ENCODE peak calls at places on chromosomes 12 and 14, in four cellular contexts. A, S, G and D are unnamed samples.

GRCh38 chr12:47763481-47764344 is 5.0 kb upstream of the RAPGEF3 start:
- ATAC-seq in A (no peak), S (no peak), G (no peak), D (no peak)

GRCh38 chr12:67659296-67659695 is 10.8 kb downstream of the DYRK2 start:
- ATAC-seq in A (no peak), S (no peak), G (no peak), D (no peak)

GRCh38 chr12:125029756-125030358 is 35.4 kb upstream of the AACS start:
- ATAC-seq in A (no peak), S (no peak), G (no peak), D (no peak)

GRCh38 chr12:90124289-90124688 is 415.7 kb upstream of the ATP2B1 start:
- ATAC-seq in A (no peak), S (no peak), G (no peak), D (no peak)

GRCh38 chr12:1781770-1782169 is 38.6 kb upstream of the LRTM2 start:
- ATAC-seq in A (no peak), S (no peak), G (no peak), D (no peak)

GRCh38 chr14:99736600-99737371 is 52.7 kb downstream of the CYP46A1 start:
- ATAC-seq in A (no peak), S (no peak), G (peak; percentile 33), D (no peak)

GRCh38 chr12:70812124-70812523 is 108.4 kb downstream of the PTPRR start:
- ATAC-seq in A (no peak), S (no peak), G (no peak), D (no peak)

GRCh38 chr14:30333934-30334333 is 225.0 kb upstream of the G2E3 start:
- ATAC-seq in A (no peak), S (no peak), G (no peak), D (no peak)

GRCh38 chr12:663293-663871 is at the start of gene NINJ2:
- ATAC-seq in A (peak; percentile 21), S (peak; percentile 41), G (peak; percentile 58), D (no peak)

GRCh38 chr14:54457609-54457996 is 16.4 kb upstream of the CNIH1 start:
- ATAC-seq in A (no peak), S (no peak), G (no peak), D (no peak)

GRCh38 chr14:26255213-26255612 is 342.6 kb downstream of the NOVA1 start:
- ATAC-seq in A (no peak), S (peak; percentile 53), G (no peak), D (peak; percentile 36)

GRCh38 chr12:5305861-5306545 is 125.9 kb upstream of the NTF3 start:
- ATAC-seq in A (no peak), S (no peak), G (no peak), D (no peak)

GRCh38 chr12:6979021-6979420 is 8.3 kb downstream of the EMG1 start:
- ATAC-seq in A (no peak), S (peak; percentile 18), G (peak; percentile 28), D (peak; percentile 8)

GRCh38 chr14:100708349-100709217 is 18.1 kb upstream of the DLK1 start:
- ATAC-seq in A (no peak), S (peak; percentile 67), G (no peak), D (no peak)

GRCh38 chr12:48878548-48878947 is 12.9 kb upstream of the RND1 start:
- ATAC-seq in A (no peak), S (no peak), G (no peak), D (no peak)

GRCh38 chr14:60845523-60845922 is 111.0 kb downstream of the MNAT1 start:
- ATAC-seq in A (no peak), S (no peak), G (no peak), D (no peak)

GRCh38 chr14:61387076-61387475 is 65.7 kb downstream of the PRKCH start:
- ATAC-seq in A (no peak), S (no peak), G (no peak), D (no peak)

GRCh38 chr12:1595026-1595561 is 713 bp upstream of the FBXL14 start:
- ATAC-seq in A (peak; percentile 2), S (peak; percentile 5), G (no peak), D (no peak)

GRCh38 chr14:21263284-21264024 is 5.8 kb downstream of the HNRNPC start:
- ATAC-seq in A (peak; percentile 9), S (peak; percentile 47), G (no peak), D (peak; percentile 7)

GRCh38 chr12:94516985-94517384 is 57.3 kb upstream of the CEP83 start:
- ATAC-seq in A (no peak), S (no peak), G (no peak), D (no peak)

GRCh38 chr14:88503754-88504406 is 50.9 kb downstream of the PTPN21 start:
- ATAC-seq in A (no peak), S (no peak), G (no peak), D (no peak)

GRCh38 chr12:82097438-82097837 is 260.7 kb downstream of the CCDC59 start:
- ATAC-seq in A (no peak), S (no peak), G (no peak), D (no peak)

GRCh38 chr12:7009512-7009911 is 8.8 kb downstream of the LPCAT3 start:
- ATAC-seq in A (no peak), S (no peak), G (no peak), D (no peak)

GRCh38 chr14:105806568-105806967 is 280.2 kb downstream of the TMEM121 start:
- ATAC-seq in A (no peak), S (no peak), G (no peak), D (no peak)

GRCh38 chr12:89376202-89376529 is 23.9 kb upstream of the DUSP6 start:
- ATAC-seq in A (peak; percentile 20), S (no peak), G (no peak), D (no peak)

GRCh38 chr12:109258201-109258600 is 50.9 kb downstream of the FOXN4 start:
- ATAC-seq in A (no peak), S (no peak), G (no peak), D (no peak)

GRCh38 chr12:82407481-82407880 is 49.2 kb downstream of the METTL25 start:
- ATAC-seq in A (no peak), S (no peak), G (no peak), D (no peak)

GRCh38 chr12:123363743-123364531 is 710 bp downstream of the SBNO1 start:
- ATAC-seq in A (peak; percentile 6), S (peak; percentile 2), G (peak; percentile 22), D (peak; percentile 27)

GRCh38 chr12:52258335-52258901 is 16.0 kb upstream of the KRT86 start:
- ATAC-seq in A (no peak), S (peak; percentile 54), G (no peak), D (peak; percentile 48)

GRCh38 chr14:24613747-24614146 is 4.3 kb upstream of the GZMH start:
- ATAC-seq in A (no peak), S (no peak), G (no peak), D (no peak)

GRCh38 chr14:96178674-96179321 is 25.8 kb upstream of the BDKRB2 start:
- ATAC-seq in A (no peak), S (no peak), G (no peak), D (peak; percentile 35)

GRCh38 chr12:116442981-116443380 is 116.2 kb upstream of the MAP1LC3B2 start:
- ATAC-seq in A (no peak), S (no peak), G (no peak), D (no peak)

GRCh38 chr14:99309220-99309766 is 37.3 kb upstream of the BCL11B start:
- ATAC-seq in A (no peak), S (no peak), G (no peak), D (no peak)

GRCh38 chr14:37810094-37810801 is 214.8 kb downstream of the TTC6 start:
- ATAC-seq in A (no peak), S (no peak), G (no peak), D (no peak)

GRCh38 chr14:71358209-71358931 is 451.1 kb downstream of the PCNX1 start:
- ATAC-seq in A (no peak), S (no peak), G (no peak), D (no peak)

GRCh38 chr12:133225527-133225926 is 10.2 kb downstream of the ANHX start:
- ATAC-seq in A (no peak), S (no peak), G (no peak), D (no peak)

GRCh38 chr14:103392106-103392505 is 6.9 kb downstream of the MARK3 start:
- ATAC-seq in A (no peak), S (no peak), G (no peak), D (no peak)

GRCh38 chr12:66119870-66120241 is 10.7 kb downstream of the LLPH start:
- ATAC-seq in A (peak; percentile 52), S (no peak), G (no peak), D (no peak)

GRCh38 chr12:47207829-47208248 is 128.1 kb upstream of the AMIGO2 start:
- ATAC-seq in A (peak; percentile 34), S (no peak), G (no peak), D (no peak)